ENCODE peak calls at places on chromosomes 7 and 10, in five cellular contexts. J, M, R, F and U are unnamed samples.

GRCh38 chr7:48140001-48140681 is 31.1 kb upstream of the ABCA13 start:
- DNase-seq in F (no peak), M (peak; percentile 81), R (no peak), J (peak; percentile 64), U (peak; percentile 72)

GRCh38 chr7:48337012-48337621 is 165.9 kb downstream of the ABCA13 start:
- DNase-seq in R (no peak), M (no peak), F (peak; percentile 35), J (peak; percentile 50), U (no peak)

GRCh38 chr10:118449521-118449920 is 107.4 kb upstream of the FAM204A start:
- DNase-seq in F (no peak), M (no peak), J (no peak), R (peak; percentile 13), U (no peak)

GRCh38 chr10:13847201-13847631 is 260.5 kb downstream of the PRPF18 start:
- DNase-seq in R (no peak), J (no peak), F (no peak), M (no peak), U (no peak)

GRCh38 chr10:121927361-121927840 is 430 bp downstream of the ATE1 start:
- DNase-seq in J (peak; percentile 73), M (peak; percentile 74), R (no peak), F (no peak), U (no peak)

GRCh38 chr10:133131754-133132710 is 28.0 kb upstream of the KNDC1 start:
- DNase-seq in M (no peak), J (no peak), F (no peak), R (peak; percentile 29), U (no peak)

GRCh38 chr7:92415225-92415624 is 32.1 kb upstream of the GATAD1 start:
- DNase-seq in J (no peak), R (no peak), M (no peak), F (no peak), U (no peak)

GRCh38 chr7:40808409-40808942 is 673.7 kb downstream of the SUGCT start:
- DNase-seq in M (peak; percentile 31), R (no peak), F (no peak), J (no peak), U (no peak)

GRCh38 chr10:84766923-84767322 is 438.5 kb downstream of the CCSER2 start:
- DNase-seq in R (no peak), M (no peak), F (no peak), J (no peak), U (no peak)

GRCh38 chr10:70052462-70053211 is at the start of gene MACROH2A2:
- DNase-seq in F (no peak), R (peak; percentile 82), J (peak; percentile 85), M (peak; percentile 76), U (no peak)

GRCh38 chr7:51430480-51431086 is 114.0 kb upstream of the COBL start:
- DNase-seq in M (peak; percentile 68), R (no peak), J (peak; percentile 78), F (peak; percentile 39), U (peak; percentile 7)

GRCh38 chr10:76139431-76139830 is 708.0 kb downstream of the LRMDA start:
- DNase-seq in M (no peak), R (no peak), F (no peak), J (no peak), U (no peak)

GRCh38 chr10:13087986-13088618 is 11.9 kb upstream of the OPTN start:
- DNase-seq in R (no peak), M (no peak), F (no peak), J (no peak), U (no peak)

GRCh38 chr10:70733051-70733450 is 52.1 kb downstream of the TBATA start:
- DNase-seq in F (no peak), J (no peak), M (no peak), R (no peak), U (no peak)

GRCh38 chr7:103988468-103989199 is 824 bp downstream of the RELN start:
- DNase-seq in M (no peak), R (peak; percentile 33), J (peak; percentile 4), F (no peak), U (no peak)

GRCh38 chr10:13784067-13784466 is 197.3 kb downstream of the PRPF18 start:
- DNase-seq in F (no peak), R (no peak), M (no peak), J (peak; percentile 43), U (no peak)

GRCh38 chr10:69353981-69354635 is 62.6 kb downstream of the TACR2 start:
- DNase-seq in R (no peak), M (no peak), F (no peak), J (no peak), U (no peak)

GRCh38 chr7:44353668-44354067 is 28.3 kb upstream of the CAMK2B start:
- DNase-seq in M (no peak), J (no peak), R (no peak), F (no peak), U (no peak)

GRCh38 chr10:123567984-123568745 is 98.0 kb upstream of the GPR26 start:
- DNase-seq in J (no peak), M (peak; percentile 4), F (no peak), R (no peak), U (no peak)

GRCh38 chr7:131581241-131582157 is 25.1 kb upstream of the PODXL start:
- DNase-seq in J (no peak), F (no peak), M (no peak), R (no peak), U (no peak)
- TF ChIP-seq CTCF in J (no peak), F (no peak), M (no peak), R (no peak), U (no peak)

GRCh38 chr7:25862993-25863726 is 288.8 kb upstream of the NFE2L3 start:
- DNase-seq in J (no peak), R (no peak), F (no peak), M (no peak), U (no peak)
- H3K4me3 ChIP-seq in J (no peak overlapping the region), R (no peak overlapping the region), F (peak overlapping the region; percentile 49), M (no peak overlapping the region), U (no peak overlapping the region)

DNA sequence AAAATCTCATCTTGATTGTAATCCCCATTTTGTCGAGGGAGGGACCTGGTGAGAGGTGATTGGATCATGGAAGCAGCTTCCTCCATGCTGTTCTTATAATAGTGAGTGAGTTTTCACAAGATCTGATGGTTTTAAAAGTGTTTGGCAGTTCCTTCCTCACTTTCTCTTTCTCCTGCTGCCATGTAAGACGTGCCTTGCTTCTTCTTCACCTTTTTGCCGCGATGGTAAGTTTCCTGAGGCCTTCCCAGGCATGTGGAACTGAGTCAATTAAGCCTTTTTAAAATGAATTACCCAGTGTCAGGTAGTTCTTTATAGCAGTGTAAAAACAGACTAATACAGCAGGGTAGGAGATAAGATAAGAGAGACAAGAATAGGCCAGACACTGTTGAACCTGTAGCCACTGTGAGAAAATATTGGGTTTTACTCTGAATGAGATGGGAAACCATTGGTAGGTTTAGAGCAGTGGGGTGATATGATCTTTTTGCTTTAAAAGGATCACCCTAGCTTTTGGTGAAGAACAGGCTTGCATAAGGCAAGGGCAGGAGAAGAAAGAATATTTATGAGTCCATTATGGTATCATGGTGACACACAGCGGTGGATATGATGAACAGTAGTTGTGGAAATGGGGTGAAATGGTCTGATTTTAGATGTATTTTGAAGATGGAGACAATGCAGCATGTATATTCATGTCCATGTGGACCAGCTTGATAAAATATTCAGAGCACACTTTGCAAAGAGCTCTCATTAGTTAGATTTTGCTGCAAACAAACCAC is 11.5 kb downstream of the OR6B1 start:
- DNase-seq in R (no peak), M (no peak), J (no peak), F (no peak), U (no peak)
- TF ChIP-seq CTCF in R (no peak), M (no peak), J (no peak), F (peak; percentile 27), U (peak; percentile 64)

GRCh38 chr10:24209421-24209770 is 458 bp downstream of the KIAA1217 start:
- DNase-seq in J (peak; percentile 40), R (no peak), F (no peak), M (no peak), U (no peak)
- H3K4me3 ChIP-seq in J (peak overlapping the region; percentile 61), R (peak overlapping the region; percentile 28), F (peak overlapping the region; percentile 47), M (peak overlapping the region; percentile 43), U (peak overlapping the region; percentile 55)

DNA sequence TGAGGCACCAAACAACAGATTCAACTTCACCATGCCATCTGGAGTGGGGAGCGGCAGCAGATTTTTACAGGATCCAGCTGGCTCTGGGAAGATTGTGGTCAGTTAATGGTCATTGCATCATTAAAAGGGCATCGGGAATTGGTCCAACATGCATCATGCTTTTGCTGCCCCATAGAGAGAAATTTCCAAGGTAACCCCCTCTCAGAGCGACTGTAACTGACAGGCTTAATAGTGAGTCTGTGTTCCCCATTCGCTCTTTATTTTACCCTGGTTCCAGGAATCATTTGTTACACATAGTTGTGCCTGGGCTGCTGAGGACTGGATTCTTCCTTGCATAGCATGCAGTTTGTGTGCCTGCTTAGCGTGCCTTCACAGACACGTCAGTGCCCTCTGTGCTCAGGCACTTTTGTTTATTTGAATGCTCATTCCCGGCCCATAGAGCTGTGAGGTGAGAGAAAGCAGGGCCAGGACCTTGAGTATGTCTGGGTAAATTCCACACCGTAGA is 49.9 kb downstream of the CDHR3 start:
- DNase-seq in F (no peak), M (no peak), R (no peak), J (peak; percentile 26), U (no peak)
- TF ChIP-seq CTCF in F (no peak), M (no peak), R (no peak), J (no peak), U (no peak)

GRCh38 chr7:135743907-135744789 is 4.5 kb downstream of the FAM180A start:
- DNase-seq in J (no peak), R (no peak), F (no peak), M (no peak), U (no peak)

GRCh38 chr7:135748770-135749169 is at the start of gene FAM180A:
- DNase-seq in F (no peak), R (no peak), M (peak; percentile 27), J (no peak), U (no peak)

GRCh38 chr7:135747366-135747765 is 1.2 kb downstream of the FAM180A start:
- DNase-seq in F (no peak), R (no peak), J (no peak), M (no peak), U (no peak)

GRCh38 chr7:135744938-135745701 is 3.5 kb downstream of the FAM180A start:
- DNase-seq in F (no peak), M (no peak), R (no peak), J (no peak), U (no peak)

DNA sequence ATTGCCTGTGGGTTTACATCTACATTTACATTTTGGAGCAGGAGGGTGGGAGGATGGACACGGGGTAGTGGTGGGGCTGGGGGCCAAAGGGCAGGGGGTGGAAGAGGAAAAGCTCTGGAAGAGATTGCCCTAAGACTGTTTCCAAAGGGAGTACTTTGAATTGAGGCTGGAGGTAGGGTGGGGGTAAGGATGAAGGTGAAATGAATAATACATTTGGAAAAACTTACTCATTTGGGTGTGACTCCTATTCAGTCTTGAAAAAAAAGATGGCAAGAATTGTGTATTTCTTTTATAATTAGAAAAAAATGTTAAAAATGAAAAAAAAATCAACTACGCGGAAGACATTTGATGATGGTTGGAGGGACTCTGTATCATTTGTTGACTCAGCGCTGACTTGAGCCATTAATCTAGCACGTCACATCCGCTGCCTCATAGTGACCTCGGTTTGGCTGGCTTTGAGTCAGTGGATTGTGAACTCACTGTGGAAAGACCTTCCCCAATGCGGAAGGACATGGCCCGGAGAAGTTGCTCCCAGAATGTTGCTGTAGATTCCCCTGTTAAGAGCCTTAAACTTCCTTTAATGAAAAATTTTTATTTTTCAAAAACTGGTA is 2.8 kb downstream of the FAM180A start:
- DNase-seq in F (peak; percentile 25), M (peak; percentile 48), J (no peak), R (no peak), U (no peak)
- H3K4me3 ChIP-seq in F (no peak overlapping the region), M (no peak overlapping the region), J (no peak overlapping the region), R (no peak overlapping the region), U (no peak overlapping the region)